ENCODE peak calls at places on chromosomes 12 and 14, in eight cellular contexts. One of them, this sample, is unnamed.

GRCh38 chr12:52636592-52637258 is 15.3 kb downstream of the KRT2 start:
- DNase-seq in GM20000: no peak
- DNase-seq in suprapubic skin: no peak
- DNase-seq in NCI-H1092 treated with DMSO at 0.1 percent for 48 hours: no peak
- DNase-seq in immature natural killer cell: no peak
- DNase-seq in HTR-8/SVneo: no peak
- DNase-seq in A673: peak; percentile 24
- DNase-seq in prostate gland: no peak
- DNase-seq in this sample: no peak

GRCh38 chr14:97917169-97917568 is 1120.0 kb downstream of the VRK1 start:
- DNase-seq in HTR-8/SVneo: no peak
- DNase-seq in suprapubic skin: no peak
- DNase-seq in A673: no peak
- DNase-seq in prostate gland: no peak
- DNase-seq in GM20000: no peak
- DNase-seq in NCI-H1092 treated with DMSO at 0.1 percent for 48 hours: no peak
- DNase-seq in immature natural killer cell: no peak
- DNase-seq in this sample: no peak

GRCh38 chr12:71216725-71217579 is 59.2 kb upstream of the TSPAN8 start:
- DNase-seq in immature natural killer cell: no peak
- DNase-seq in HTR-8/SVneo: peak; percentile 15
- DNase-seq in A673: peak; percentile 79
- DNase-seq in NCI-H1092 treated with DMSO at 0.1 percent for 48 hours: peak; percentile 77
- DNase-seq in GM20000: no peak
- DNase-seq in suprapubic skin: no peak
- DNase-seq in prostate gland: peak; percentile 24
- DNase-seq in this sample: no peak

GRCh38 chr12:12686925-12687324 is 9.1 kb downstream of the GPR19 start:
- DNase-seq in immature natural killer cell: no peak
- DNase-seq in GM20000: no peak
- DNase-seq in suprapubic skin: no peak
- DNase-seq in HTR-8/SVneo: no peak
- DNase-seq in NCI-H1092 treated with DMSO at 0.1 percent for 48 hours: no peak
- DNase-seq in prostate gland: no peak
- DNase-seq in A673: no peak
- DNase-seq in this sample: no peak

GRCh38 chr12:1435456-1435855 is 158.9 kb downstream of the FBXL14 start:
- DNase-seq in prostate gland: no peak
- DNase-seq in suprapubic skin: no peak
- DNase-seq in A673: no peak
- DNase-seq in GM20000: no peak
- DNase-seq in HTR-8/SVneo: no peak
- DNase-seq in immature natural killer cell: no peak
- DNase-seq in NCI-H1092 treated with DMSO at 0.1 percent for 48 hours: no peak
- DNase-seq in this sample: no peak

GRCh38 chr14:70789961-70790360 is 19.4 kb downstream of the MAP3K9 start:
- DNase-seq in NCI-H1092 treated with DMSO at 0.1 percent for 48 hours: no peak
- DNase-seq in HTR-8/SVneo: no peak
- DNase-seq in suprapubic skin: no peak
- DNase-seq in GM20000: no peak
- DNase-seq in A673: no peak
- DNase-seq in prostate gland: no peak
- DNase-seq in immature natural killer cell: no peak
- DNase-seq in this sample: no peak

GRCh38 chr14:31196839-31197477 is 10.6 kb downstream of the HECTD1 start:
- DNase-seq in GM20000: no peak
- DNase-seq in suprapubic skin: no peak
- DNase-seq in prostate gland: no peak
- DNase-seq in HTR-8/SVneo: no peak
- DNase-seq in A673: no peak
- DNase-seq in immature natural killer cell: no peak
- DNase-seq in NCI-H1092 treated with DMSO at 0.1 percent for 48 hours: no peak
- DNase-seq in this sample: no peak

GRCh38 chr12:80590085-80590484 is 117.3 kb upstream of the MYF6 start:
- DNase-seq in GM20000: no peak
- DNase-seq in prostate gland: no peak
- DNase-seq in HTR-8/SVneo: no peak
- DNase-seq in suprapubic skin: no peak
- DNase-seq in A673: no peak
- DNase-seq in immature natural killer cell: no peak
- DNase-seq in NCI-H1092 treated with DMSO at 0.1 percent for 48 hours: no peak
- DNase-seq in this sample: no peak

GRCh38 chr14:44962573-44963528 is 861 bp downstream of the TOGARAM1 start:
- DNase-seq in GM20000: no peak
- DNase-seq in HTR-8/SVneo: no peak
- DNase-seq in prostate gland: peak; percentile 29
- DNase-seq in immature natural killer cell: no peak
- DNase-seq in A673: peak; percentile 49
- DNase-seq in suprapubic skin: peak; percentile 85
- DNase-seq in NCI-H1092 treated with DMSO at 0.1 percent for 48 hours: peak; percentile 67
- DNase-seq in this sample: no peak

GRCh38 chr12:117576053-117576452 is 214.6 kb upstream of the NOS1 start:
- DNase-seq in HTR-8/SVneo: no peak
- DNase-seq in A673: no peak
- DNase-seq in GM20000: no peak
- DNase-seq in immature natural killer cell: no peak
- DNase-seq in prostate gland: no peak
- DNase-seq in suprapubic skin: no peak
- DNase-seq in NCI-H1092 treated with DMSO at 0.1 percent for 48 hours: no peak
- DNase-seq in this sample: no peak

GRCh38 chr12:49296836-49297694 is 2.1 kb downstream of the PRPH start:
- DNase-seq in A673: no peak
- DNase-seq in GM20000: peak; percentile 79
- DNase-seq in NCI-H1092 treated with DMSO at 0.1 percent for 48 hours: peak; percentile 4
- DNase-seq in immature natural killer cell: no peak
- DNase-seq in prostate gland: no peak
- DNase-seq in HTR-8/SVneo: peak; percentile 81
- DNase-seq in suprapubic skin: no peak
- DNase-seq in this sample: peak; percentile 16

GRCh38 chr14:85536835-85537195 is 6.9 kb downstream of the FLRT2 start:
- DNase-seq in NCI-H1092 treated with DMSO at 0.1 percent for 48 hours: no peak
- DNase-seq in HTR-8/SVneo: no peak
- DNase-seq in immature natural killer cell: no peak
- DNase-seq in prostate gland: no peak
- DNase-seq in GM20000: no peak
- DNase-seq in suprapubic skin: no peak
- DNase-seq in A673: peak; percentile 61
- DNase-seq in this sample: no peak

GRCh38 chr12:69007166-69007857 is 74.3 kb upstream of the CPM start:
- DNase-seq in HTR-8/SVneo: peak; percentile 31
- DNase-seq in suprapubic skin: no peak
- DNase-seq in NCI-H1092 treated with DMSO at 0.1 percent for 48 hours: peak; percentile 62
- DNase-seq in immature natural killer cell: no peak
- DNase-seq in GM20000: no peak
- DNase-seq in prostate gland: peak; percentile 23
- DNase-seq in A673: peak; percentile 63
- DNase-seq in this sample: peak; percentile 49

GRCh38 chr14:57851354-57851753 is 14.5 kb downstream of the SLC35F4 start:
- DNase-seq in immature natural killer cell: no peak
- DNase-seq in HTR-8/SVneo: no peak
- DNase-seq in A673: no peak
- DNase-seq in NCI-H1092 treated with DMSO at 0.1 percent for 48 hours: no peak
- DNase-seq in GM20000: no peak
- DNase-seq in prostate gland: no peak
- DNase-seq in suprapubic skin: no peak
- DNase-seq in this sample: no peak

GRCh38 chr14:104827173-104828055 is 26.5 kb downstream of the ZBTB42 start:
- DNase-seq in suprapubic skin: no peak
- DNase-seq in prostate gland: peak; percentile 17
- DNase-seq in immature natural killer cell: peak; percentile 50
- DNase-seq in A673: peak; percentile 56
- DNase-seq in GM20000: peak; percentile 82
- DNase-seq in NCI-H1092 treated with DMSO at 0.1 percent for 48 hours: peak; percentile 55
- DNase-seq in HTR-8/SVneo: peak; percentile 72
- DNase-seq in this sample: peak; percentile 25

GRCh38 chr12:108302471-108303311 is 36.4 kb downstream of the CMKLR1 start:
- DNase-seq in NCI-H1092 treated with DMSO at 0.1 percent for 48 hours: no peak
- DNase-seq in HTR-8/SVneo: no peak
- DNase-seq in A673: no peak
- DNase-seq in suprapubic skin: peak; percentile 93
- DNase-seq in prostate gland: no peak
- DNase-seq in GM20000: no peak
- DNase-seq in immature natural killer cell: no peak
- DNase-seq in this sample: peak; percentile 12

GRCh38 chr12:118109088-118109487 is 5.3 kb upstream of the VSIG10 start:
- DNase-seq in NCI-H1092 treated with DMSO at 0.1 percent for 48 hours: no peak
- DNase-seq in immature natural killer cell: no peak
- DNase-seq in A673: no peak
- DNase-seq in suprapubic skin: no peak
- DNase-seq in prostate gland: no peak
- DNase-seq in HTR-8/SVneo: no peak
- DNase-seq in GM20000: no peak
- DNase-seq in this sample: no peak

GRCh38 chr14:75457648-75458165 is 29.9 kb downstream of the JDP2 start:
- DNase-seq in GM20000: no peak
- DNase-seq in NCI-H1092 treated with DMSO at 0.1 percent for 48 hours: no peak
- DNase-seq in prostate gland: no peak
- DNase-seq in A673: no peak
- DNase-seq in suprapubic skin: no peak
- DNase-seq in immature natural killer cell: no peak
- DNase-seq in HTR-8/SVneo: no peak
- DNase-seq in this sample: no peak

GRCh38 chr14:96085369-96085768 is 46.2 kb downstream of the C14orf132 start:
- DNase-seq in immature natural killer cell: no peak
- DNase-seq in suprapubic skin: no peak
- DNase-seq in prostate gland: no peak
- DNase-seq in GM20000: no peak
- DNase-seq in HTR-8/SVneo: no peak
- DNase-seq in A673: no peak
- DNase-seq in NCI-H1092 treated with DMSO at 0.1 percent for 48 hours: no peak
- DNase-seq in this sample: no peak

GRCh38 chr14:102370305-102370809 is 7.6 kb downstream of the TECPR2 start:
- DNase-seq in immature natural killer cell: no peak
- DNase-seq in NCI-H1092 treated with DMSO at 0.1 percent for 48 hours: no peak
- DNase-seq in GM20000: no peak
- DNase-seq in prostate gland: no peak
- DNase-seq in suprapubic skin: no peak
- DNase-seq in A673: no peak
- DNase-seq in HTR-8/SVneo: no peak
- DNase-seq in this sample: no peak

GRCh38 chr12:11067514-11067913 is 5.4 kb upstream of the TAS2R46 start:
- DNase-seq in prostate gland: no peak
- DNase-seq in GM20000: no peak
- DNase-seq in suprapubic skin: no peak
- DNase-seq in A673: peak; percentile 15
- DNase-seq in immature natural killer cell: no peak
- DNase-seq in HTR-8/SVneo: no peak
- DNase-seq in NCI-H1092 treated with DMSO at 0.1 percent for 48 hours: no peak
- DNase-seq in this sample: no peak

GRCh38 chr12:128449146-128449894 is 182.3 kb downstream of the TMEM132C start:
- DNase-seq in HTR-8/SVneo: no peak
- DNase-seq in GM20000: no peak
- DNase-seq in NCI-H1092 treated with DMSO at 0.1 percent for 48 hours: peak; percentile 48
- DNase-seq in prostate gland: no peak
- DNase-seq in immature natural killer cell: no peak
- DNase-seq in A673: peak; percentile 18
- DNase-seq in suprapubic skin: no peak
- DNase-seq in this sample: no peak

GRCh38 chr14:93008381-93008780 is 85.4 kb downstream of the CHGA start:
- DNase-seq in immature natural killer cell: no peak
- DNase-seq in A673: no peak
- DNase-seq in prostate gland: no peak
- DNase-seq in NCI-H1092 treated with DMSO at 0.1 percent for 48 hours: no peak
- DNase-seq in HTR-8/SVneo: peak; percentile 33
- DNase-seq in suprapubic skin: no peak
- DNase-seq in GM20000: no peak
- DNase-seq in this sample: no peak

GRCh38 chr12:55972906-55973597 is 826 bp upstream of the RAB5B start:
- DNase-seq in GM20000: no peak
- DNase-seq in HTR-8/SVneo: no peak
- DNase-seq in prostate gland: peak; percentile 23
- DNase-seq in A673: no peak
- DNase-seq in immature natural killer cell: no peak
- DNase-seq in NCI-H1092 treated with DMSO at 0.1 percent for 48 hours: no peak
- DNase-seq in suprapubic skin: no peak
- DNase-seq in this sample: no peak

GRCh38 chr12:132007041-132007440 is 57.3 kb downstream of the EP400 start:
- DNase-seq in immature natural killer cell: no peak
- DNase-seq in prostate gland: no peak
- DNase-seq in suprapubic skin: no peak
- DNase-seq in NCI-H1092 treated with DMSO at 0.1 percent for 48 hours: no peak
- DNase-seq in HTR-8/SVneo: no peak
- DNase-seq in GM20000: no peak
- DNase-seq in A673: no peak
- DNase-seq in this sample: no peak

GRCh38 chr12:118237053-118237665 is 101.2 kb downstream of the PEBP1 start:
- DNase-seq in immature natural killer cell: no peak
- DNase-seq in HTR-8/SVneo: no peak
- DNase-seq in A673: no peak
- DNase-seq in suprapubic skin: no peak
- DNase-seq in NCI-H1092 treated with DMSO at 0.1 percent for 48 hours: no peak
- DNase-seq in prostate gland: no peak
- DNase-seq in GM20000: peak; percentile 64
- DNase-seq in this sample: no peak